ENCODE peak calls at places on chromosomes 5 and 9, in ten cellular contexts. N is Panc1, L is prostate gland, F is GM12878, J is transverse colon, T is sigmoid colon, D is upper lobe of left lung, A is SK-N-SH, V is HCT116, Q is stomach. E is an unnamed sample.

GRCh38 chr5:119389288-119390065 is 33.7 kb downstream of the TNFAIP8 start:
- DNase-seq in Q (no peak), D (no peak), F (no peak), A (no peak), N (no peak), T (no peak), L (no peak), J (no peak), V (no peak), E (no peak)

GRCh38 chr9:104992696-104993095 is 64.7 kb upstream of the ABCA1 start:
- DNase-seq in F (no peak), N (no peak), V (no peak), D (no peak), Q (no peak), A (no peak), L (no peak), T (no peak), J (no peak), E (no peak)

GRCh38 chr9:91946196-91946595 is 3.8 kb downstream of the ROR2 start:
- DNase-seq in D (no peak), A (no peak), T (no peak), J (no peak), N (no peak), F (no peak), V (no peak), L (no peak), Q (peak; percentile 11), E (no peak)

GRCh38 chr5:15500326-15500958 is 462 bp downstream of the FBXL7 start:
- DNase-seq in J (peak; percentile 20), F (no peak), Q (peak; percentile 26), N (no peak), L (peak; percentile 19), A (no peak), D (no peak), V (no peak), T (peak; percentile 81), E (no peak)

GRCh38 chr5:147746986-147747385 is 35.5 kb downstream of the JAKMIP2 start:
- DNase-seq in V (no peak), L (no peak), D (no peak), J (no peak), T (no peak), A (no peak), F (no peak), Q (no peak), N (no peak), E (no peak)

GRCh38 chr9:135241381-135242380 is 154.2 kb downstream of the OLFM1 start:
- DNase-seq in A (no peak), J (no peak), F (no peak), T (peak; percentile 56), D (no peak), V (no peak), L (no peak), N (no peak), Q (no peak), E (no peak)

GRCh38 chr9:82457959-82458358 is 469.4 kb downstream of the SPATA31D1 start:
- DNase-seq in Q (no peak), L (no peak), A (no peak), V (no peak), J (no peak), F (no peak), N (no peak), D (no peak), T (no peak), E (no peak)

GRCh38 chr5:2125901-2126265 is 243.2 kb upstream of the IRX4 start:
- DNase-seq in N (no peak), F (no peak), L (no peak), T (no peak), A (no peak), D (no peak), J (no peak), Q (no peak), V (no peak), E (no peak)

DNA sequence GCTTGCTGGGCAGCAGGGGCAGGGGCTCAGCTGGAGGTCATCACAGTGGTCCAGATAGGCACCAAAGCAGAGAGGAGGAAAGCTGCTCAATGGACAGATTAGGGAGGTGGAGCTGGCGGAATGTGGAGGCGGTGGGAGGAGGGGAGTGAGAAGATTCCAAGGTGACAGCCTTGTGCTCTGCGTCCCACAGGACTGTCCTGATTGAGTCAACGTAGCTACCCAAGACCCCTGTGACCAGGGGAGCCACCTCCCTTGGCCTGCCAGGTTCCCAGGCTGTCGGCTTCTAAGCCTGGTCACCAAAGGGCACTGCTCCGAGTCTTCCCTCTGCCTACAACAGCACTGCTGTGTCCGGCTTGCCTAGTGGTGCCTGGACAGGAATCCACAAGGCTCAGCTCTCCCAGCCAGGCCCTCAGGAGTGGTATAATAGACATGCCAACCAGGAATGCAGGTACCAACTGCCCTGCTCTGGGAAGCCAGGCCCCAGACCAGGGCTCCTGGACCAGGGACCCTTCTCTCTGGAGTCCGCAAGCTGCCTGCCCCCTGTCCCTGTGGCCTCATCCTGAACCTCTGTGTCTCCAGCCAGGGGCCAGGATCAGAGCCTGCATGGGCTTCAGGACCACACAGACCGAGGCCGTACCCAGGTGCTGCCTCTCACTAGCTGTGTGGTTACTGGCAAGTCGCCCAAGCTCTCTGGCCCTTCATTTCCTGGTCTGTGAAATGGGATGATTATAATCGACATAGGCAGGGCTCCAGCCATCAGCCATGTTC is 67.9 kb downstream of the STK10 start:
- DNase-seq in D (peak; percentile 18), T (no peak), A (no peak), V (no peak), L (no peak), J (no peak), N (no peak), F (no peak), Q (no peak), E (no peak)
- TF ChIP-seq POLR2AphosphoS5 in D (no peak), T (no peak), A (no peak), V (no peak), L (no peak), J (no peak), N (no peak), F (no peak), Q (no peak), E (no peak)

DNA sequence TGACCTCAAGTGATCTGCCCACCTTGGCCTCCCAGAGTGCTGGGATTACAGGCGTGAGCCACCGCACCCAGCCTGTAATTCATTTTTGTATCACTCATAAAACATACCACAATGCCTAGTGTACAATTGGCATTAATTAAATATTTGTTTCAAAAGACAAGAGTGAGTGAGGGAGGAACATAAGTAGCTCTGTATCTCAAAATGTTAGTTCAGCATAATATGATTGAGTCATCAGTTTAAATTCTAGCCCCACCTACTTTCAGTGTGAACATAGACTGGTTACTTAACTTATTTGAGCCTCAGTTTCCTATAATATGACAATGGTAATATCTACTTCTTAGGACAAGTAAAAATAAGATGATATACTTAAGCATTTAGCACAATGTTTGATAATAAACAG is 26.9 kb downstream of the INVS start:
- DNase-seq in A (no peak), J (no peak), L (no peak), D (no peak), T (no peak), F (no peak), V (no peak), N (no peak), Q (no peak), E (no peak)
- H3K36me3 ChIP-seq in A (peaks cover 10% of the 10 kb centered on the region), J (no peaks in the 10 kb centered on the region), L (no peaks in the 10 kb centered on the region), D (no peaks in the 10 kb centered on the region), T (peaks cover 8% of the 10 kb centered on the region), F (no peaks in the 10 kb centered on the region), V (no peaks in the 10 kb centered on the region), N (no peaks in the 10 kb centered on the region), Q (peaks cover 14% of the 10 kb centered on the region), E (no peaks in the 10 kb centered on the region)

GRCh38 chr9:132670816-132671371 is 630 bp downstream of the GTF3C4 start:
- DNase-seq in V (no peak), T (peak; percentile 70), N (no peak), A (peak; percentile 70), J (peak; percentile 24), F (no peak), D (peak; percentile 41), Q (no peak), L (no peak), E (no peak)

GRCh38 chr9:132670359-132670815 is at the start of gene GTF3C4:
- DNase-seq in F (no peak), Q (peak; percentile 89), A (peak; percentile 94), V (peak; percentile 46), J (peak; percentile 87), D (peak; percentile 96), T (peak; percentile 94), N (no peak), L (peak; percentile 77), E (peak; percentile 82)

GRCh38 chr9:132673355-132673754 is 3.1 kb downstream of the GTF3C4 start:
- DNase-seq in A (peak; percentile 53), V (no peak), T (no peak), D (no peak), N (no peak), Q (no peak), L (no peak), J (no peak), F (no peak), E (no peak)

GRCh38 chr9:132671620-132672412 is 1.6 kb downstream of the GTF3C4 start:
- DNase-seq in N (no peak), L (no peak), V (no peak), Q (no peak), F (no peak), A (no peak), T (no peak), J (no peak), D (no peak), E (no peak)

DNA sequence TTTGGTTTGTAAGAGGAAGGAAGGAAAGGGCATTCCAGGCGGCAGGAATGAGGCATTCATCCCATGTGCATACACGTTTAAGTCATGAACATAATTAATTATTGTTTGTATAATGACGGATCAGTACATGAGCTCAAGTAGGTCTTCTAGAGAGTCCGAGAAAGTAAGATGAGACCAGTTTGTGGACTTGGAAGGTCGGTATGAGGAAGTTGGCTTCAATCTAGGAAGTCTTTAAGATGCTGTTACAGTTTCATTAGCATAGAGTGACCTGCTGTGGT is 2.1 kb downstream of the GTF3C4 start:
- DNase-seq in L (no peak), T (no peak), J (no peak), A (no peak), F (no peak), N (no peak), V (no peak), D (no peak), Q (no peak), E (no peak)
- TF ChIP-seq CTCF in L (no peak), T (no peak), J (no peak), A (no peak), F (no peak), N (no peak), V (no peak), D (peak; percentile 53), Q (no peak), E (no peak)

DNA sequence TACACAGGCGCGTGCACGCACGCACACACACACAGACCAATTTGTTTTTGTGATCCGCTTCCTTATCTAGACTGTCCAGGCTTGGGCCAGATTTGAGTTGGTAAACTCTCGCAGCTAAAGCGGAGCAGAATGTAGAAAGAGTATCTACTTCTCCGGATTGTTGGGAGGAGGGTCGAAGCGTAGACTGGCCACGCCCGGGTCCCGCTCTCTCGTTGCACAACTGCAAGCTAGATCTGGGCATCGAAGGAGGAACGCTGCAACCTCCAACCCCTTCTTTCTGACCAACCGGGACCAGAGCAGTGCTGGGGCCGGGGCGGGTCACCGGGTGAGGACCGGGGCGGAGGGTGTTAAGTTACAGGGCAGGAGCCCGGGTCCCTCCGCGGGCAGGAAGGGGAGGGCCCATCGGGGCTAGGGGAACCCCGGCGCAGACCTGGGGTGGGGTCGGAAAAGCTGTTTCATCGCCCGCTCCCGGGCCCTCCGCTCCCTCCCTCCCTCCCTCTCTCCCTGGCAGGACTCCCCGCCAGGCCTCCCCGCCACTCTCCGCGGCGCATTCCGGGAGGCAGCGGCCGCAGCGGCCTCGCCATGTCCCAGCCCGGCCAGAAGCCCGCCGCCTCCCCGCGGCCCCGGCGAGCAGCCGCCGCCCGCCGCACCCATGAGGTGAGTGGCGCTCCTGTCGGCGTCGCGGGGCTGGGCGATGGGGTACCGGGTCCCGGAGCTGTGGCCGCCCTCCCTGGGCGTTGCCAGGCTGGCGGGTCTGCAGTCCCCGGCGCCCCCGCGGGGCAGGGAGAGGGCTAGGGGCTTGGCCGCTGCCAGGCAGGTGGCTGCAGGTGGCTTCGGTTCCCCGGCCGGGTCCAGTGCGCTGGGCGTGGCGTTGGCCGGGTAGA is at the start of gene CAST:
- DNase-seq in J (peak; percentile 92), Q (peak; percentile 85), L (peak; percentile 71), A (peak; percentile 82), F (peak; percentile 73), T (peak; percentile 98), N (peak; percentile 90), D (peak; percentile 96), V (peak; percentile 87), E (peak; percentile 79)
- TF ChIP-seq POLR2AphosphoS5 in J (peak; percentile 71), Q (no peak), L (peak; percentile 56), A (peak; percentile 68), F (peak; percentile 65), T (peak; percentile 87), N (peak; percentile 14), D (peak; percentile 85), V (peak; percentile 73), E (peak; percentile 88)

E was measured in breast epithelium.